ENCODE peak calls at places on chromosomes 11 and 22, in seven cellular contexts. One of them, this sample, is unnamed.

GRCh38 chr11:68974421-68975194 is 6.2 kb downstream of the MRGPRD start:
- DNase-seq in pancreas: no peak
- DNase-seq in progenitor cell of endocrine pancreas: no peak
- DNase-seq in activated CD8-positive, alpha-beta T cell treated with anti-CD3 and anti-CD28 coated beads for 36 hours: peak
- DNase-seq in H9: peak
- DNase-seq in astrocyte: no peak
- DNase-seq in lower lobe of right lung: peak
- DNase-seq in this sample: no peak

GRCh38 chr22:42401562-42402334 is 30.5 kb downstream of the NFAM1 start:
- DNase-seq in pancreas: no peak
- DNase-seq in progenitor cell of endocrine pancreas: no peak
- DNase-seq in activated CD8-positive, alpha-beta T cell treated with anti-CD3 and anti-CD28 coated beads for 36 hours: no peak
- DNase-seq in H9: no peak
- DNase-seq in astrocyte: no peak
- DNase-seq in lower lobe of right lung: no peak
- DNase-seq in this sample: no peak

GRCh38 chr11:35071722-35072121 is 67.2 kb upstream of the CD44 start:
- DNase-seq in pancreas: no peak
- DNase-seq in progenitor cell of endocrine pancreas: no peak
- DNase-seq in activated CD8-positive, alpha-beta T cell treated with anti-CD3 and anti-CD28 coated beads for 36 hours: no peak
- DNase-seq in H9: no peak
- DNase-seq in astrocyte: no peak
- DNase-seq in lower lobe of right lung: no peak
- DNase-seq in this sample: no peak

GRCh38 chr11:40337118-40337517 is 1122.3 kb downstream of the LRRC4C start:
- DNase-seq in pancreas: no peak
- DNase-seq in progenitor cell of endocrine pancreas: no peak
- DNase-seq in activated CD8-positive, alpha-beta T cell treated with anti-CD3 and anti-CD28 coated beads for 36 hours: no peak
- DNase-seq in H9: no peak
- DNase-seq in astrocyte: peak
- DNase-seq in lower lobe of right lung: no peak
- DNase-seq in this sample: no peak

GRCh38 chr22:47201186-47201995 is 438.9 kb downstream of the TBC1D22A start:
- DNase-seq in pancreas: peak
- DNase-seq in progenitor cell of endocrine pancreas: no peak
- DNase-seq in activated CD8-positive, alpha-beta T cell treated with anti-CD3 and anti-CD28 coated beads for 36 hours: no peak
- DNase-seq in H9: no peak
- DNase-seq in astrocyte: no peak
- DNase-seq in lower lobe of right lung: no peak
- DNase-seq in this sample: peak

GRCh38 chr11:8219257-8220021 is 44.2 kb downstream of the LMO1 start:
- DNase-seq in pancreas: peak
- DNase-seq in progenitor cell of endocrine pancreas: peak
- DNase-seq in activated CD8-positive, alpha-beta T cell treated with anti-CD3 and anti-CD28 coated beads for 36 hours: peak
- DNase-seq in H9: peak
- DNase-seq in astrocyte: peak
- DNase-seq in lower lobe of right lung: peak
- DNase-seq in this sample: no peak

GRCh38 chr11:8080674-8081590 is at the start of gene TUB:
- DNase-seq in pancreas: no peak
- DNase-seq in progenitor cell of endocrine pancreas: peak
- DNase-seq in activated CD8-positive, alpha-beta T cell treated with anti-CD3 and anti-CD28 coated beads for 36 hours: peak
- DNase-seq in H9: peak
- DNase-seq in astrocyte: no peak
- DNase-seq in lower lobe of right lung: no peak
- DNase-seq in this sample: no peak

GRCh38 chr11:100709233-100709999 is 22.3 kb downstream of the ARHGAP42 start:
- DNase-seq in pancreas: no peak
- DNase-seq in progenitor cell of endocrine pancreas: no peak
- DNase-seq in activated CD8-positive, alpha-beta T cell treated with anti-CD3 and anti-CD28 coated beads for 36 hours: no peak
- DNase-seq in H9: no peak
- DNase-seq in astrocyte: peak
- DNase-seq in lower lobe of right lung: no peak
- DNase-seq in this sample: no peak

GRCh38 chr11:73612601-73613137 is 14.8 kb upstream of the FAM168A start:
- DNase-seq in pancreas: no peak
- DNase-seq in progenitor cell of endocrine pancreas: no peak
- DNase-seq in activated CD8-positive, alpha-beta T cell treated with anti-CD3 and anti-CD28 coated beads for 36 hours: no peak
- DNase-seq in H9: no peak
- DNase-seq in astrocyte: no peak
- DNase-seq in lower lobe of right lung: no peak
- DNase-seq in this sample: no peak

GRCh38 chr11:62508336-62509058 is 38.1 kb downstream of the AHNAK start:
- DNase-seq in pancreas: peak
- DNase-seq in progenitor cell of endocrine pancreas: peak
- DNase-seq in activated CD8-positive, alpha-beta T cell treated with anti-CD3 and anti-CD28 coated beads for 36 hours: peak
- DNase-seq in H9: peak
- DNase-seq in astrocyte: peak
- DNase-seq in lower lobe of right lung: peak
- DNase-seq in this sample: no peak
- TF ChIP-seq CTCF in pancreas: peak
- TF ChIP-seq CTCF in progenitor cell of endocrine pancreas: peak
- TF ChIP-seq CTCF in activated CD8-positive, alpha-beta T cell treated with anti-CD3 and anti-CD28 coated beads for 36 hours: peak
- TF ChIP-seq CTCF in H9: peak
- TF ChIP-seq CTCF in astrocyte: peak
- TF ChIP-seq CTCF in lower lobe of right lung: peak
- TF ChIP-seq CTCF in this sample: no peak

GRCh38 chr22:39182478-39183030 is 30.1 kb upstream of the CBX7 start:
- DNase-seq in pancreas: no peak
- DNase-seq in progenitor cell of endocrine pancreas: no peak
- DNase-seq in activated CD8-positive, alpha-beta T cell treated with anti-CD3 and anti-CD28 coated beads for 36 hours: no peak
- DNase-seq in H9: no peak
- DNase-seq in astrocyte: peak
- DNase-seq in lower lobe of right lung: peak
- DNase-seq in this sample: no peak

GRCh38 chr22:39183991-39184585 is 31.6 kb upstream of the CBX7 start:
- DNase-seq in pancreas: peak
- DNase-seq in progenitor cell of endocrine pancreas: no peak
- DNase-seq in activated CD8-positive, alpha-beta T cell treated with anti-CD3 and anti-CD28 coated beads for 36 hours: no peak
- DNase-seq in H9: no peak
- DNase-seq in astrocyte: peak
- DNase-seq in lower lobe of right lung: peak
- DNase-seq in this sample: no peak

GRCh38 chr22:39188809-39189208 is 36.3 kb upstream of the CBX7 start:
- DNase-seq in pancreas: no peak
- DNase-seq in progenitor cell of endocrine pancreas: no peak
- DNase-seq in activated CD8-positive, alpha-beta T cell treated with anti-CD3 and anti-CD28 coated beads for 36 hours: no peak
- DNase-seq in H9: no peak
- DNase-seq in astrocyte: no peak
- DNase-seq in lower lobe of right lung: peak
- DNase-seq in this sample: no peak

GRCh38 chr22:39184586-39185577 is 32.4 kb upstream of the CBX7 start:
- DNase-seq in pancreas: no peak
- DNase-seq in progenitor cell of endocrine pancreas: no peak
- DNase-seq in activated CD8-positive, alpha-beta T cell treated with anti-CD3 and anti-CD28 coated beads for 36 hours: no peak
- DNase-seq in H9: no peak
- DNase-seq in astrocyte: peak
- DNase-seq in lower lobe of right lung: peak
- DNase-seq in this sample: no peak

DNA sequence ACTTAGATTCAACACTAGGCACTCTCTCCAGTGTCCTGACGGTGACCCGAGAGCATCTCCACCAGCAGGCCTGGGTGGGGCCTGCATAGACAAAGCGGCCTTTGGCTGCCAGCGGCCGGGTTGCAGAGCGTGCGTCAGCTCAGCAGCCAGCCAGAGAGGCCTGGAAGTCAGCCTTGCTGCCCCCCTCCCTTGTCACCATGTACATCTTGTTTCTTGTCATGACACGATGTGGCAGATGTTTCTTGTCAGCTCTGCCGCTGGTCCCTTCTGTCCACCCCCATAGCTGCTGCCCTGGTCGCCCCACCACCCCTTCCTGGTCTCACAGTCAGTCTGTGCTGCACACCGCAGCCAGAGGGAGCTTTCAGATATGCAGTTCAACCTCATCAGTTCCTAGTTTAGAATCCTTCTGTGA is 33.1 kb upstream of the CBX7 start:
- DNase-seq in pancreas: no peak
- DNase-seq in progenitor cell of endocrine pancreas: no peak
- DNase-seq in activated CD8-positive, alpha-beta T cell treated with anti-CD3 and anti-CD28 coated beads for 36 hours: no peak
- DNase-seq in H9: no peak
- DNase-seq in astrocyte: no peak
- DNase-seq in lower lobe of right lung: peak
- DNase-seq in this sample: no peak
- TF ChIP-seq CTCF in pancreas: no peak
- TF ChIP-seq CTCF in progenitor cell of endocrine pancreas: no peak
- TF ChIP-seq CTCF in activated CD8-positive, alpha-beta T cell treated with anti-CD3 and anti-CD28 coated beads for 36 hours: no peak
- TF ChIP-seq CTCF in H9: no peak
- TF ChIP-seq CTCF in astrocyte: no peak
- TF ChIP-seq CTCF in lower lobe of right lung: peak
- TF ChIP-seq CTCF in this sample: no peak

GRCh38 chr11:46522682-46523281 is 71.0 kb downstream of the AMBRA1 start:
- DNase-seq in pancreas: no peak
- DNase-seq in progenitor cell of endocrine pancreas: no peak
- DNase-seq in activated CD8-positive, alpha-beta T cell treated with anti-CD3 and anti-CD28 coated beads for 36 hours: no peak
- DNase-seq in H9: no peak
- DNase-seq in astrocyte: no peak
- DNase-seq in lower lobe of right lung: no peak
- DNase-seq in this sample: no peak

GRCh38 chr11:46523290-46523689 is 70.5 kb downstream of the AMBRA1 start:
- DNase-seq in pancreas: no peak
- DNase-seq in progenitor cell of endocrine pancreas: no peak
- DNase-seq in activated CD8-positive, alpha-beta T cell treated with anti-CD3 and anti-CD28 coated beads for 36 hours: no peak
- DNase-seq in H9: no peak
- DNase-seq in astrocyte: no peak
- DNase-seq in lower lobe of right lung: no peak
- DNase-seq in this sample: no peak

GRCh38 chr11:46524201-46524600 is 69.6 kb downstream of the AMBRA1 start:
- DNase-seq in pancreas: no peak
- DNase-seq in progenitor cell of endocrine pancreas: no peak
- DNase-seq in activated CD8-positive, alpha-beta T cell treated with anti-CD3 and anti-CD28 coated beads for 36 hours: no peak
- DNase-seq in H9: no peak
- DNase-seq in astrocyte: no peak
- DNase-seq in lower lobe of right lung: no peak
- DNase-seq in this sample: no peak

GRCh38 chr11:46520971-46521745 is 72.7 kb downstream of the AMBRA1 start:
- DNase-seq in pancreas: no peak
- DNase-seq in progenitor cell of endocrine pancreas: no peak
- DNase-seq in activated CD8-positive, alpha-beta T cell treated with anti-CD3 and anti-CD28 coated beads for 36 hours: no peak
- DNase-seq in H9: no peak
- DNase-seq in astrocyte: peak
- DNase-seq in lower lobe of right lung: no peak
- DNase-seq in this sample: no peak

DNA sequence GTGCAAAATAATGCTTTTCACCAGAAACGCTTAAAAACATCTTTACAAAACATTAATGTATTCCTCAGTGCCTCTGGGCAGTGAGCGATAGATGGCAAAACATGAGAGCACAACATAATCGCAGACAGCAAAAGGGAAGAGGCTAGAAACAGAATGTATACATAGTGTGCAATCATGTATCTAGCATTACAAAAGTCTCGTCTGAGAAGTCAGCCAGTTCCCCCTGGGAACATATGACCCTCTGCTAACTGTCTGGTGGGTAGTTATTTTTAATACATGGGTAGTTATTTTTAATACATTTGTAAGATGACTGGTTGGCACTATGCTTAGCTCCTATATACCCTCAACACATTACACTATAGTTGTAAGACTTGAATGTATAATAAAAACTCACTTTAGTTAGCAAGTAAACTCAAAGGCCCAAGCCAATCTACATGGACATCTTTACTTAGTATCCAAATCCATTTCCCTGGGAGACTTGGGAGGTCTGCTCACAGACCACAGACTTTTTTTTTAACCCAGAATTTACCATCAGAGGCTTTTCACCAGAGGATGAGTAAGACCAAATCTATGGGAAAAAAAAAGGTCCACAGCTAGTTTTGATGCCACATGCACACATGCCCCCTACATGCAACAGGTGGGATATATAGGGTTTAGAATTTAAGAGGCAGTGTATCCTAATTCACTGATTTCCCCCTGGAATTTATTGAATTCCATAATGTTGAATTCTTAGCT is 71.7 kb downstream of the AMBRA1 start:
- DNase-seq in pancreas: no peak
- DNase-seq in progenitor cell of endocrine pancreas: no peak
- DNase-seq in activated CD8-positive, alpha-beta T cell treated with anti-CD3 and anti-CD28 coated beads for 36 hours: no peak
- DNase-seq in H9: no peak
- DNase-seq in astrocyte: peak
- DNase-seq in lower lobe of right lung: no peak
- DNase-seq in this sample: no peak
- TF ChIP-seq CTCF in pancreas: no peak
- TF ChIP-seq CTCF in progenitor cell of endocrine pancreas: peak
- TF ChIP-seq CTCF in activated CD8-positive, alpha-beta T cell treated with anti-CD3 and anti-CD28 coated beads for 36 hours: peak
- TF ChIP-seq CTCF in H9: peak
- TF ChIP-seq CTCF in astrocyte: peak
- TF ChIP-seq CTCF in lower lobe of right lung: no peak
- TF ChIP-seq CTCF in this sample: no peak

DNA sequence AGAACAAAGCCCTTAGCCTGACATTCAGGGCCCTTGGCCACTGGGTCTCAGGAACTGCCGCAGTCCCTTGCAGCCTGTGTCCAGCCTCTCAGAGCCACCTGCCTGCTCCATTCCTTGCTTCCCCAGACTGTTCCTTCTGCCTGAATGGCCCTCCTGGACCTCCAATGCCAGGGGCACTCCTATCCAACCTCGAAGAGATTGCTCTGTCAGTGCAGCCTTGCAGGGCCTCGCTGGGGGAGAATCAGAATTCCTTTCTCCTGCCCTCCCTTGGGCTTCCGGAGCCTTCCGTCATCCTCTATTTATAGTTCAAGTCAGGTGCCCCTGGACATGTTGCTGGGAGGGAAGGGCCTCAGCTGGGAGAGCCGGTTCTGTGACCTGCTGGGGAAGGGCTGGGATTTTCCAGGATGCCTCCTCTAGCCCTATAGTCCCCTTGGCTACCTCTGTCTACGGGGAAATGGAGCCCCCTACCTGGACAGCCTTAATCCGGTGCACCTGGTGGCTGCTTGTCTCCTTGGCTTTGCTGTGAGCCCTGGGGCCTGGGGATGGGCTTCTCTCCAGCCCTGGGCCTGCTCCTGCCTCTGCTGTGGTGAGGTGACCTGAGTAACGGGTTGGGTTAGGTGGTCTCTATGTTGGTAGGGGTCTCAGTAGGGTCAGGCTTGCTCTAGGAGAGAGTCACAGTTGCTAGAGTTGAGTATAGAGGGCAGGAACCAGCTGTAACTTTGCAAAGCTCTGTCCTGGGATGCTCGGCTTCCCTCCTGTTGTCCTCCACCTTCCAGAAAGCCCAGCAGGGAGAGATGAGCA is 45.9 kb upstream of the SYT7 start:
- DNase-seq in pancreas: peak
- DNase-seq in progenitor cell of endocrine pancreas: peak
- DNase-seq in activated CD8-positive, alpha-beta T cell treated with anti-CD3 and anti-CD28 coated beads for 36 hours: no peak
- DNase-seq in H9: peak
- DNase-seq in astrocyte: no peak
- DNase-seq in lower lobe of right lung: peak
- DNase-seq in this sample: no peak
- TF ChIP-seq CTCF in pancreas: no peak
- TF ChIP-seq CTCF in progenitor cell of endocrine pancreas: peak
- TF ChIP-seq CTCF in activated CD8-positive, alpha-beta T cell treated with anti-CD3 and anti-CD28 coated beads for 36 hours: no peak
- TF ChIP-seq CTCF in H9: peak
- TF ChIP-seq CTCF in astrocyte: no peak
- TF ChIP-seq CTCF in lower lobe of right lung: no peak
- TF ChIP-seq CTCF in this sample: no peak

GRCh38 chr11:32794439-32794838 is at the start of gene CCDC73:
- DNase-seq in pancreas: no peak
- DNase-seq in progenitor cell of endocrine pancreas: no peak
- DNase-seq in activated CD8-positive, alpha-beta T cell treated with anti-CD3 and anti-CD28 coated beads for 36 hours: no peak
- DNase-seq in H9: no peak
- DNase-seq in astrocyte: no peak
- DNase-seq in lower lobe of right lung: no peak
- DNase-seq in this sample: no peak
- TF ChIP-seq CTCF in pancreas: no peak
- TF ChIP-seq CTCF in progenitor cell of endocrine pancreas: no peak
- TF ChIP-seq CTCF in activated CD8-positive, alpha-beta T cell treated with anti-CD3 and anti-CD28 coated beads for 36 hours: no peak
- TF ChIP-seq CTCF in H9: no peak
- TF ChIP-seq CTCF in astrocyte: no peak
- TF ChIP-seq CTCF in lower lobe of right lung: no peak
- TF ChIP-seq CTCF in this sample: no peak